ENCODE peak calls at places on chromosomes 5 and 9, in seven cellular contexts. T, X, H, W, K, P and L are unnamed samples.

GRCh38 chr9:77926314-77926959 is 105.2 kb downstream of the GNAQ start:
- DNase-seq in T (peak), X (peak), H (no peak), W (no peak), K (peak), P (peak), L (no peak)

GRCh38 chr5:159800131-159800830 is 116.0 kb upstream of the ADRA1B start:
- DNase-seq in T (peak), X (no peak), H (no peak), W (no peak), K (no peak), P (no peak), L (no peak)

GRCh38 chr9:8961186-8961666 is 1161.6 kb upstream of the DMAC1 start:
- DNase-seq in T (no peak), X (no peak), H (peak), W (no peak), K (no peak), P (no peak), L (peak)

GRCh38 chr5:62132279-62132678 is 173.7 kb upstream of the KIF2A start:
- DNase-seq in T (no peak), X (no peak), H (no peak), W (no peak), K (peak), P (no peak), L (no peak)

GRCh38 chr9:132244582-132245455 is 83.0 kb downstream of the NTNG2 start:
- DNase-seq in T (no peak), X (peak), H (no peak), W (no peak), K (no peak), P (no peak), L (no peak)

GRCh38 chr5:128591598-128592455 is 53.8 kb upstream of the FBN2 start:
- DNase-seq in T (no peak), X (no peak), H (no peak), W (no peak), K (no peak), P (no peak), L (no peak)

GRCh38 chr9:104856413-104856941 is 71.5 kb downstream of the ABCA1 start:
- DNase-seq in T (no peak), X (peak), H (no peak), W (no peak), K (no peak), P (no peak), L (no peak)

GRCh38 chr9:26054600-26055516 is 376.6 kb upstream of the TUSC1 start:
- DNase-seq in T (no peak), X (no peak), H (no peak), W (no peak), K (no peak), P (peak), L (no peak)

DNA sequence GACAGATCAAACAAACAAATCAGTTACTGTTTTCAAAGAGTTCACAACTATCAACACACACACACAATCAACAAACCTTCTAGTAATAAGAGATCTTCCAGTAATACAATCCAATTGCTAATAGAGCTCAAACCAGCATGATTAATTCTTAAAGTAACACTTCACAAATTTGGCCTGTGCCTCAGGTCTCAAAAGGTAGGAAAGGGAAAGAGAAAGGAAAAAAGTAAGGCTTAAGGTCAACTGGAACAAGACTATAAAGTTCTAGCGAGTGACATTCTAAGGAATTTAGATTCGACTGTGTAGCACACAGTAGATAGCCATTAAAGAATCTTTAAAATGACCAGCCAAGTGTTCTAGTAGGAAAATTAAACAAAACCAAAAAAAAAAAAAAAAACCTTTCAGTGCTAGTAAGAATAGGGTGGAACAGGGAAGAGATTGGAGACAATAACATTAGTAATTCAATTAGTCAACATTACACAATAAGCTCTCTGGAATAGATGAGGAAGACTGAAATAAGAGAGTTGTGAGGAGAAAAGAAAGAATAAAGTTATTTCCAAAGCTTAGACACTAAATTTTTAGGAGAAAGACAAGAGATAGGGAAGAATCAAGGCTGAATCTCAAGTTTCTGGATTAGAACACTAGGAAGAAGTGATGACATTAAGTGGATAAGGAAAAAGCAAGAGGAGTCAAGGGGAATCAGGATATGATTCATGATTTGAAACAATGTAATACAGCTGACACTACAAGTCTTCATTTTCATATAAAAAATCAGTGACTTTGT is 86.1 kb downstream of the FBXL17 start:
- DNase-seq in T (peak), X (peak), H (no peak), W (no peak), K (no peak), P (peak), L (no peak)
- TF ChIP-seq CTCF in T (no peak), X (no peak), H (no peak), W (no peak), K (no peak), P (no peak), L (no peak)

DNA sequence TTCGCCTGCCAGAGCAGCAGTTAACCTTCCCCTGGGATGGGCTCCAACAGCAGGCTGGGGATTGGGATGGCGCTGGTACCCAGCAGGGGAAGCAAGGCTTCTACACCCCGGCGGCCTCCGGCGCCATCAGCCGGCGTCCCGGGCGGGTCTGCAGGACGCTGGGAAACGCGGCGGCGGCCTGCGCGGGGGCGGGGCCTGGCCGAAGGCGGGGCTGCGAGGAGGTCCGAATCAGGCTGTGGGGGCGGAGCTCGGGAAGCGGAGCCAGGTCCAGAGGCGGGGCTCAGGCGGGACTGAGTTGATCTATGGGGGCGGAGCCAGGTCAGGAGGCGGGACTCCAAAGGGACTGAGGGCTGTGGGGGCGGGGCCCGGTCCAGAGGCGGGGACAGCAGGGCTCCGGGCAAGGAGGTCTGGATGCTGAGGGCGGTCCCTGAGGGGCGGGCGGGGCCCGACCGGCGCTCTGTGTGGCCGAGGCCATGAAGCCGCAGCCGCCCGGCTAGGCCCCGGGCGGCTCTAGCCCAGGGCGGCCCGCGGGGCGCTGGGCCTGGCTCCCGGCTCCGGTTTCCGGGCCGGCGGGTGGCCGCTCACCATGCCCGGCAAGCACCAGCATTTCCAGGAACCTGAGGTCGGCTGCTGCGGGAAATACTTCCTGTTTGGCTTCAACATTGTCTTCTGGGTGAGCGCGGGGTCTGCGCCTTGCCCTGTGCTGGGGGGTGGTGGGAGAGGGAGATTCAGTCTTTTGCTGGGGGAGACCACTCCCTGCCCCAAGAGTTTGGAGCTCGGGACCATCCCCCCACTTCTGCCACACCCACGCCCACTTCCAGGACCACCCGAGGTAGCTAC is at the start of gene TSPAN17:
- DNase-seq in T (peak), X (peak), H (peak), W (peak), K (peak), P (peak), L (peak)
- TF ChIP-seq CTCF in T (peak), X (peak), H (no peak), W (no peak), K (peak), P (peak), L (peak)

GRCh38 chr9:84993105-84993504 is 323.6 kb downstream of the NTRK2 start:
- DNase-seq in T (no peak), X (no peak), H (no peak), W (no peak), K (no peak), P (no peak), L (no peak)

GRCh38 chr9:84996716-84997115 is 327.2 kb downstream of the NTRK2 start:
- DNase-seq in T (no peak), X (no peak), H (no peak), W (no peak), K (no peak), P (no peak), L (no peak)

GRCh38 chr9:84996049-84996448 is 326.5 kb downstream of the NTRK2 start:
- DNase-seq in T (no peak), X (no peak), H (no peak), W (no peak), K (peak), P (peak), L (no peak)

GRCh38 chr9:84998639-84999038 is 329.1 kb downstream of the NTRK2 start:
- DNase-seq in T (no peak), X (no peak), H (no peak), W (no peak), K (no peak), P (no peak), L (no peak)

DNA sequence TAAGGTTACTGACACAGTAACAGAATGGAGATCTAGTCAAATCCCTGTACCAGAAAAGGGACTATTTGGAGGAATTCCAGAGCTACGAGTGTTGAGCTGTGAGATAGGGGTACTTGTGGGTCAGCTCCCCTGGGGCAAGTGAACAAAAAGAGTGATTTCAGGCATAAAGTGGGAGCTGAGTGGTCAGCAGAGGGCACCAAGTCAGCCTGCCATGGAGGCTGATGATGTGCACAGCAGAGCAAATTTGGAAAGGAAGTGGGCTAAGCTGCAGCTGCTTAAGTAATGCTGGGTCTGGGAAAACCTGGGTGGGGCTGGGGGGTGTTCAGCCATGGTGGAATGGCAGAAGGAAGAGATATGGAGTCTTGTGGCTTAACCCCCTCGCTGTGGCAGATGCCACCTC is 327.9 kb downstream of the NTRK2 start:
- DNase-seq in T (no peak), X (no peak), H (no peak), W (no peak), K (no peak), P (no peak), L (no peak)
- TF ChIP-seq CTCF in T (no peak), X (no peak), H (no peak), W (no peak), K (no peak), P (no peak), L (no peak)

GRCh38 chr9:98214811-98215210 is 22.4 kb upstream of the CORO2A start:
- DNase-seq in T (no peak), X (no peak), H (no peak), W (no peak), K (no peak), P (no peak), L (no peak)

GRCh38 chr9:98217255-98217654 is 24.8 kb upstream of the CORO2A start:
- DNase-seq in T (no peak), X (no peak), H (no peak), W (no peak), K (no peak), P (no peak), L (no peak)

GRCh38 chr9:98215266-98215665 is 22.8 kb upstream of the CORO2A start:
- DNase-seq in T (peak), X (no peak), H (no peak), W (no peak), K (no peak), P (no peak), L (no peak)

GRCh38 chr9:98216391-98216790 is 24.0 kb upstream of the CORO2A start:
- DNase-seq in T (no peak), X (no peak), H (no peak), W (no peak), K (no peak), P (no peak), L (no peak)

GRCh38 chr9:98215821-98216220 is 23.4 kb upstream of the CORO2A start:
- DNase-seq in T (no peak), X (peak), H (no peak), W (no peak), K (no peak), P (no peak), L (no peak)
- TF ChIP-seq CTCF in T (peak), X (peak), H (no peak), W (no peak), K (peak), P (peak), L (peak)